ENCODE peak calls at places on chromosomes 6 and 20, in ten cellular contexts. P is heart left ventricle, I is vagina, T is uterus, Y is H1, B is spleen, C is stomach, Q is tibial nerve, X is endothelial cell of umbilical vein, R is lower leg skin. K is an unnamed sample.

GRCh38 chr6:35955970-35956369 is 35.1 kb upstream of the SRPK1 start:
- DNase-seq in I (no peak), B (no peak), R (no peak), Y (no peak), C (no peak), T (no peak), P (no peak), X (no peak), Q (no peak), K (no peak)

GRCh38 chr6:71332012-71332411 is 43.4 kb downstream of the OGFRL1 start:
- DNase-seq in X (no peak), T (no peak), B (no peak), P (no peak), C (no peak), I (no peak), Q (no peak), Y (no peak), R (no peak), K (no peak)

GRCh38 chr6:2962636-2963035 is 8.7 kb downstream of the SERPINB6 start:
- DNase-seq in X (no peak), T (no peak), I (no peak), Q (no peak), P (no peak), R (no peak), Y (no peak), B (no peak), C (no peak), K (no peak)

GRCh38 chr6:35049885-35050284 is 91.3 kb downstream of the TCP11 start:
- DNase-seq in B (no peak), R (no peak), C (no peak), Y (no peak), Q (peak), X (no peak), P (peak), I (no peak), T (no peak), K (no peak)

GRCh38 chr20:53706511-53707031 is 112.9 kb upstream of the ZNF217 start:
- DNase-seq in R (no peak), Q (no peak), B (no peak), T (no peak), P (no peak), C (no peak), Y (no peak), I (no peak), X (no peak), K (no peak)

GRCh38 chr6:23457321-23457720 is 668.7 kb upstream of the NRSN1 start:
- DNase-seq in Q (no peak), I (no peak), P (no peak), B (no peak), R (no peak), C (no peak), T (no peak), X (no peak), Y (no peak), K (no peak)

GRCh38 chr20:51767867-51768758 is at the start of gene ATP9A:
- DNase-seq in I (no peak), R (peak), Y (no peak), T (peak), C (peak), P (peak), X (no peak), B (peak), Q (no peak), K (peak)

GRCh38 chr20:4227085-4227821 is 211.9 kb upstream of the RNF24 start:
- DNase-seq in R (no peak), I (no peak), Q (no peak), P (no peak), B (no peak), X (no peak), T (no peak), Y (no peak), C (no peak), K (no peak)

GRCh38 chr6:94636780-94637385 is 940.5 kb upstream of the MANEA start:
- DNase-seq in R (no peak), I (no peak), T (no peak), Q (no peak), Y (no peak), P (no peak), C (no peak), B (no peak), X (no peak), K (no peak)

GRCh38 chr20:43558412-43559146 is at the start of gene SGK2:
- DNase-seq in B (peak), X (no peak), Y (no peak), T (no peak), I (no peak), C (peak), P (no peak), R (no peak), Q (no peak), K (peak)

GRCh38 chr6:99364026-99364425 is 14.6 kb upstream of the FAXC start:
- DNase-seq in Q (no peak), I (no peak), Y (no peak), B (no peak), P (no peak), X (no peak), T (no peak), R (no peak), C (no peak), K (no peak)

GRCh38 chr20:44571367-44571766 is 11.0 kb upstream of the PKIG start:
- DNase-seq in B (no peak), Y (no peak), X (no peak), R (no peak), T (no peak), I (no peak), P (no peak), C (no peak), Q (no peak), K (no peak)

GRCh38 chr20:61644387-61645076 is 392.5 kb downstream of the CDH4 start:
- DNase-seq in Y (no peak), T (no peak), X (no peak), Q (no peak), R (no peak), I (no peak), C (no peak), B (no peak), P (no peak), K (no peak)

GRCh38 chr6:56756219-56756789 is 113.6 kb upstream of the DST start:
- DNase-seq in Q (no peak), C (peak), P (no peak), Y (no peak), R (no peak), X (no peak), B (no peak), I (no peak), T (no peak), K (no peak)

DNA sequence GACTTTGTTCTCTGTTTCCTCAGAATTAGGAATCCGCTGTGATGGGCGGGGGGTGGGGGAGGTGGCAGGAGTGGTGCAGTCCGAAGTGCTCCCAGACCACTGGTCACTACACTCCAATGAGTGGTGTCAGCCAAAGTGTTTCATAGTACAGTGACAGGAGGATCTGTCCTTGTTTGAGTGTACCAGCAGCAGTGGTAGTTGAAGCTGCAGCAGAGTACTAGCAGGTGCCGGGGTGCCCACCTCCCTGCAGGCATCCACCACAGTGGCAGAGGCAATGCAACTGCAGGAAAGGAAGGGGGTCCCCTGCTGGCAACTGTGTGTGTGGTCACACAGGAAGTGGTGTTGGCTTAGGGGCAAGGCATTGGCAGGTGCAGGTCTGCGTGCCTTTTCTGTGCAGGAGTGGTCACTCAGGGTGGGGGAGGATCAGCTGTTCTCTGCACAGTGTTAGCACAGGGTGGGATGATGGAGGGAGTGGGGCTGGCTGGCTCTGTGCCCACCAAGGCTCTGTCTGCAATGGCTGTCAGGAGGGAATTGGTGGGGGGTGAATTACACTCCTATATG is 9.7 kb downstream of the HLA-DOB start:
- DNase-seq in Q (no peak), P (no peak), B (no peak), I (no peak), R (no peak), Y (no peak), T (no peak), C (no peak), X (no peak), K (no peak)
- TF ChIP-seq CTCF in Q (no peak), P (no peak), B (no peak), I (no peak), R (no peak), Y (no peak), T (no peak), C (no peak), X (no peak), K (no peak)

GRCh38 chr20:2521369-2522305 is 12.9 kb upstream of the ZNF343 start:
- DNase-seq in C (peak), P (no peak), Q (peak), Y (no peak), X (peak), T (no peak), I (no peak), B (no peak), R (peak), K (peak)

GRCh38 chr20:2528671-2529070 is 7.7 kb upstream of the TMC2 start:
- DNase-seq in P (no peak), B (no peak), I (no peak), T (no peak), Q (no peak), Y (no peak), R (peak), C (no peak), X (no peak), K (no peak)

GRCh38 chr20:2527762-2528161 is 8.6 kb upstream of the TMC2 start:
- DNase-seq in X (no peak), I (no peak), R (peak), C (no peak), B (no peak), T (no peak), P (no peak), Y (no peak), Q (no peak), K (no peak)

GRCh38 chr20:2523919-2524434 is 12.4 kb upstream of the TMC2 start:
- DNase-seq in C (no peak), P (no peak), Q (no peak), I (no peak), B (no peak), R (no peak), T (no peak), X (no peak), Y (no peak), K (no peak)

GRCh38 chr20:2524435-2525272 is 11.7 kb upstream of the TMC2 start:
- DNase-seq in I (no peak), R (peak), B (peak), P (peak), Y (peak), C (peak), T (peak), Q (peak), X (peak), K (peak)
- TF ChIP-seq POLR2A in I (peak), R (no peak), B (no peak), P (peak), Y (no peak), C (no peak), T (peak), Q (no peak), X (peak), K (peak)

GRCh38 chr20:24160563-24161355 is 172.2 kb upstream of the GGTLC1 start:
- DNase-seq in R (no peak), X (peak), I (no peak), Y (no peak), P (no peak), T (peak), C (peak), B (no peak), Q (peak), K (peak)
- TF ChIP-seq CTCF in R (no peak), X (peak), I (peak), Y (peak), P (peak), T (peak), C (no peak), B (peak), Q (peak), K (peak)

GRCh38 chr20:56628873-56629463 is at the start of gene TFAP2C:
- DNase-seq in X (no peak), Y (no peak), Q (peak), C (peak), B (no peak), I (no peak), T (peak), R (peak), P (peak), K (peak)
- TF ChIP-seq POLR2A in X (no peak), Y (no peak), Q (no peak), C (no peak), B (no peak), I (peak), T (peak), R (no peak), P (peak), K (peak)

GRCh38 chr6:686528-686927 is 6.4 kb downstream of the EXOC2 start:
- DNase-seq in P (no peak), Q (no peak), T (no peak), X (no peak), I (no peak), R (no peak), Y (no peak), B (no peak), C (no peak), K (no peak)
- TF ChIP-seq CTCF in P (no peak), Q (no peak), T (no peak), X (no peak), I (no peak), R (no peak), Y (peak), B (no peak), C (no peak), K (no peak)

DNA sequence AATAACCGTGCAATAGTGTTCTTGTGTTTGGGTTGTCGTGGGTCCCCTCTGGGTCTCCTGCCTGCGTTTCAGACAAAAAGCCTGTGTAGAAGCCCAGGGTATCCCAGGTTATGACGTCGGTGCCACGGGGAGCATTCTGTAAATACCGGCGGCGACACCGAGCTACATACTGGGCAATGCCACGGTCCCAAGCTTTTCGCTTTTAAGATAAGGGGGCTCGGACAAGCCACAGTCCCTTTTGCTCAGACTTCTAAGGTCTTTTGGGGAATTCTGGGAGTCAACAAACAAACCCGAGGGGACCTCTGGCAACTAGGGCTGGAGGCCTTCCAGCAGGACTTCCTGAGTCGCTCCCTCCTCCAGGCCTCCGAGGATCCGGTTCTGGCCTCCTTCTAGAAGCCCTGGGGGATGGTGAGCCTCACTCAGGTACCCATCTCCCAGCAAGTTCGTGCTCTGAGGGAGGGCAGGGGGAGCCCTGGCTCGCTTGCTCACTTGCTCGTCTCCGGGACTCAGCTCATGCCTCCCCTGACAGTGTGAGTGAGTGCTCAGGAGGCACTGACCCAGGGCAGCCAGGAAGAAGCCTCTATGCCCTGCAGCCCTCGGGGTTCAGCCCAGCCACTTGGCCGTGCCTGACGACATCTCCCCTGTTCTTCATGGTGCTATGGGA is 62.4 kb upstream of the MRPS10 start:
- DNase-seq in I (no peak), Y (no peak), T (peak), C (peak), Q (no peak), R (peak), P (peak), X (peak), B (no peak), K (no peak)
- TF ChIP-seq POLR2A in I (no peak), Y (no peak), T (no peak), C (no peak), Q (no peak), R (no peak), P (no peak), X (no peak), B (no peak), K (no peak)

DNA sequence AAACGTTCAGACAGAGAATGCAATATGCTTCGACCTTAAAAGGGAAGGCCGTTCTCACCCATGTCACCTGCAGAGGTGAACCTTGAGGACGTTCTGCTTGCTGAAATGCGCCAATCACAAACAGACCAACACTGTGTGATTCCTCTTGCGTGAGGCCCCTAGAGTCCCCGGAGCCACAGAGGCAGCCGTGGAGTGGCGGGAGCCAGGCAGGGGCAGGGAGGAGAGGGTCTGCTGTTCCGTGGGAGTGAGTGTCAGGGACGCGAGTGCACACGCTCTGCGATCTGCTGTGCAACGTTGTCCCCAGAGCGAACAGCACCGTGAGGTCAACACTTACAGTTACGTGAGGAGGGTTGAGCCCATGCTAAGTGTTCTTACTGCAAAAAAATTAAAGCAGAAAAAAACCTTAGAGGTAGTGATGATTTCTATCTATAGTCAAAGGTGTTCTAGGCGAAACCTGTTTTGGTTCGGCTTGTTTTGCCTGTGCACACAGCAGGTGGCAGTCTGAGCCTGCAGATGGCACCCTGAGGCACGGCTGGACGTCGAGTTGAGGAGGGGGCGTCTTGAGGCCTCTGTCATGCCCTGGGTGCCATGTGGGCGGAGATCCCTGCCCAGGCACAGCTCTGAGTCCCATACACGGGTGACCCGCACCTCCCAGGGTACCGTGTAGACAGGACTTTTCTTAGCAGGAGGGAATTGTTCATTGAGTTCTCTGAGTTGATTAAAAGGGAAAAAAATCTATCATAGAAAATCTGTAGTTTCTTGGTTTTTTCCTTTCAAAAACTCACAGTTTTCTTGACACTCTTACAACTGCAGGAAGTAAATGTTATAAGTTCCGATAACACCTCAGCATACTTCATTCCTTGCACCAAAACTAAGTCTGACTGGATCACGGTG is 71.8 kb upstream of the FRMD1 start:
- DNase-seq in Y (no peak), T (peak), P (peak), B (no peak), R (peak), Q (peak), C (no peak), X (no peak), I (peak), K (peak)
- TF ChIP-seq CTCF in Y (peak), T (peak), P (peak), B (no peak), R (no peak), Q (peak), C (no peak), X (no peak), I (no peak), K (peak)

GRCh38 chr6:88443554-88443953 is 277.4 kb upstream of the CNR1 start:
- DNase-seq in Q (no peak), X (no peak), B (no peak), P (no peak), T (no peak), I (no peak), C (no peak), R (no peak), Y (no peak), K (no peak)

GRCh38 chr6:88445188-88445958 is 279.2 kb upstream of the CNR1 start:
- DNase-seq in R (no peak), X (peak), Q (no peak), B (no peak), C (no peak), T (no peak), Y (no peak), I (no peak), P (no peak), K (no peak)

GRCh38 chr6:88442731-88443130 is 276.6 kb upstream of the CNR1 start:
- DNase-seq in X (no peak), Y (no peak), C (no peak), I (no peak), B (no peak), Q (no peak), P (no peak), T (no peak), R (no peak), K (no peak)
- TF ChIP-seq POLR2A in X (no peak), Y (no peak), C (no peak), I (no peak), B (no peak), Q (no peak), P (no peak), T (no peak), R (no peak), K (no peak)

K was measured in body of pancreas.